ENCODE peak calls at places on chromosome 2, in eight cellular contexts. U, V, P, W, K, L, M and C are unnamed samples.

GRCh38 chr2:26001743-26002341 is 19.5 kb upstream of the KIF3C start:
- DNase-seq in P (peak), L (no peak), V (peak), K (peak), U (no peak), W (no peak), M (peak), C (no peak)

GRCh38 chr2:165794520-165794882 is 454 bp upstream of the GALNT3 start:
- DNase-seq in L (no peak), V (no peak), M (peak), K (peak), P (no peak), W (no peak), U (peak), C (no peak)

GRCh38 chr2:28360066-28360741 is 32.5 kb upstream of the FOSL2 start:
- DNase-seq in P (no peak), M (no peak), V (no peak), W (no peak), U (no peak), L (no peak), K (no peak), C (no peak)

GRCh38 chr2:239444626-239445625 is 44.1 kb upstream of the HDAC4 start:
- DNase-seq in K (peak), W (no peak), P (peak), L (no peak), M (no peak), U (no peak), V (peak), C (no peak)

GRCh38 chr2:120624056-120624737 is 111.5 kb upstream of the GLI2 start:
- DNase-seq in U (no peak), P (no peak), V (no peak), L (no peak), M (no peak), W (no peak), K (no peak), C (no peak)

GRCh38 chr2:162091325-162092007 is 17.5 kb upstream of the DPP4 start:
- DNase-seq in M (no peak), L (no peak), K (no peak), U (no peak), P (no peak), W (no peak), V (peak), C (peak)

GRCh38 chr2:44268259-44268649 is 7.0 kb upstream of the SLC3A1 start:
- DNase-seq in U (no peak), P (no peak), W (no peak), K (no peak), M (no peak), V (peak), L (no peak), C (no peak)

GRCh38 chr2:164785447-164785846 is 56.2 kb downstream of the COBLL1 start:
- DNase-seq in W (no peak), U (no peak), V (no peak), P (no peak), L (no peak), M (no peak), K (no peak), C (no peak)

GRCh38 chr2:177525351-177525750 is 132.8 kb downstream of the AGPS start:
- DNase-seq in M (no peak), V (no peak), K (no peak), P (no peak), U (no peak), W (no peak), L (no peak), C (no peak)

GRCh38 chr2:11343626-11344341 is 652 bp downstream of the ROCK2 start:
- DNase-seq in M (peak), L (no peak), K (peak), U (peak), V (peak), W (no peak), P (peak), C (peak)

GRCh38 chr2:160893581-160893980 is 266.6 kb upstream of the TANK start:
- DNase-seq in V (no peak), P (no peak), L (no peak), W (no peak), U (no peak), K (peak), M (peak), C (no peak)

GRCh38 chr2:187093771-187094412 is 244.9 kb upstream of the ZSWIM2 start:
- DNase-seq in L (no peak), U (no peak), K (no peak), V (no peak), W (no peak), P (no peak), M (no peak), C (no peak)

GRCh38 chr2:27723372-27724144 is 48.0 kb upstream of the MRPL33 start:
- DNase-seq in W (peak), K (no peak), L (no peak), P (no peak), M (peak), U (peak), V (peak), C (peak)

GRCh38 chr2:178208336-178208735 is 14.0 kb downstream of the OSBPL6 start:
- DNase-seq in M (no peak), K (no peak), U (no peak), V (no peak), W (no peak), P (no peak), L (no peak), C (no peak)

GRCh38 chr2:108305901-108306300 is 17.2 kb downstream of the SULT1C2 start:
- DNase-seq in W (no peak), M (no peak), L (no peak), P (no peak), V (no peak), U (no peak), K (no peak), C (no peak)

GRCh38 chr2:109630441-109631425 is 16.6 kb downstream of the SOWAHC start:
- DNase-seq in L (no peak), P (no peak), V (no peak), U (no peak), W (no peak), M (no peak), K (no peak), C (no peak)

GRCh38 chr2:25936889-25937545 is 45.3 kb downstream of the KIF3C start:
- DNase-seq in V (no peak), K (no peak), M (no peak), U (no peak), L (no peak), P (no peak), W (no peak), C (no peak)

GRCh38 chr2:189601043-189601442 is 20.5 kb upstream of the SLC40A1 start:
- DNase-seq in M (no peak), V (peak), P (no peak), W (no peak), U (no peak), L (no peak), K (no peak), C (no peak)

GRCh38 chr2:72993147-72993546 is 75.8 kb downstream of the EMX1 start:
- DNase-seq in M (no peak), P (peak), U (peak), K (no peak), V (peak), L (no peak), W (no peak), C (peak)

GRCh38 chr2:29024882-29025430 is 43.9 kb downstream of the TOGARAM2 start:
- DNase-seq in P (no peak), K (no peak), L (no peak), U (no peak), M (no peak), W (no peak), V (no peak), C (no peak)

GRCh38 chr2:8786463-8786862 is 51.0 kb downstream of the KIDINS220 start:
- DNase-seq in V (no peak), W (no peak), P (no peak), K (no peak), U (no peak), M (no peak), L (no peak), C (no peak)

GRCh38 chr2:179613701-179614100 is 247.7 kb downstream of the ZNF385B start:
- DNase-seq in K (no peak), U (no peak), V (no peak), L (no peak), P (no peak), M (no peak), W (no peak), C (no peak)

GRCh38 chr2:190477563-190478454 is 56.7 kb downstream of the NEMP2 start:
- DNase-seq in K (no peak), W (no peak), U (no peak), L (no peak), M (no peak), V (no peak), P (no peak), C (no peak)

GRCh38 chr2:128661289-128661688 is 342.6 kb upstream of the HS6ST1 start:
- DNase-seq in P (no peak), K (no peak), U (no peak), V (no peak), L (no peak), M (no peak), W (no peak), C (no peak)

GRCh38 chr2:83696838-83697237 is 762.2 kb downstream of the SUCLG1 start:
- DNase-seq in P (no peak), V (no peak), K (no peak), M (no peak), L (no peak), W (no peak), U (no peak), C (no peak)

GRCh38 chr2:161208527-161209139 is 48.4 kb downstream of the TANK start:
- DNase-seq in K (no peak), P (no peak), U (no peak), W (peak), V (peak), L (no peak), M (no peak), C (no peak)

GRCh38 chr2:212595036-212595654 is 56.5 kb upstream of the ERBB4 start:
- DNase-seq in U (no peak), M (no peak), K (no peak), P (no peak), V (peak), L (no peak), W (no peak), C (no peak)

GRCh38 chr2:75464348-75464946 is 96.3 kb downstream of the EVA1A start:
- DNase-seq in P (no peak), W (no peak), V (peak), K (no peak), U (peak), L (no peak), M (no peak), C (no peak)

GRCh38 chr2:102606353-102606752 is 13.0 kb upstream of the SLC9A2 start:
- DNase-seq in P (no peak), M (no peak), U (no peak), W (no peak), V (peak), K (no peak), L (no peak), C (no peak)

GRCh38 chr2:214808481-214808931 is 977 bp downstream of the BARD1 start:
- DNase-seq in P (no peak), L (no peak), V (no peak), K (no peak), M (no peak), U (no peak), W (no peak), C (no peak)

GRCh38 chr2:210899131-210899530 is 342.7 kb downstream of the CPS1 start:
- DNase-seq in W (no peak), K (no peak), V (peak), M (no peak), U (no peak), L (no peak), P (no peak), C (no peak)

DNA sequence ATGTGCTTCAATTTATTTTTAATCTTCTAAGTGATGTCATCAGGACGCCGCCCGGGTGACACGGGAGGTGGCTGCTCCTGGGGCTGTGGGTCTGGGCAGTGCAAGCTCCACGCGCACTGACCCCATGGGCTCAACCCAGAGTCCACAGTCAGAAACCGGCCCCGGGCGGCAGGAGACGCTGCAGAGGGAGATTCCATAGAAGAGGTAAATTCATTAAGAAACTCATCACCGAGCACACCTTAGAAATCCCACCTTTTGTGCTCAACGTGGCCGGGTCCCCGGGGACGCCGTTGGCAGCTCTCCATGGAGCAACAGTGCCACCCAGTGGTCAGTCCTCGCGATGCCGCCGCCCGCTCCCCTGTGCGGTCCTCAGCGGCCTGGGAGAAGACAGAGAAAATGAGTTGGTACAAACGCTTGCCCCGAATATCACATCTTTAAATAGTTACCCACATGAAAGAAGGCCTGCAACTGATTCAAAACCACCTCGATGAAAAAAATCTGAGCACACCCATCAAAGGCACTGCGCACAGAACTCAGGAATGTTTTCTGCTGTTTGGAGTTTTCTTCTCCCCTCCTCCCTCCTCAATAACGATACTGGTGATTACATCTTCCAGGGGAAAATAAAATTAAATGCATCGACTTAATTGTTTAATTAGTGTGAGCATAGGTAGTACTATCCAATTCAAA is 92.6 kb downstream of the CMPK2 start:
- DNase-seq in W (no peak), L (no peak), K (peak), M (peak), V (peak), P (no peak), U (peak), C (peak)
- H3K4me3 ChIP-seq in W (peak), L (peak), K (no peak), M (no peak), V (no peak), P (peak), U (no peak), C (peak)

DNA sequence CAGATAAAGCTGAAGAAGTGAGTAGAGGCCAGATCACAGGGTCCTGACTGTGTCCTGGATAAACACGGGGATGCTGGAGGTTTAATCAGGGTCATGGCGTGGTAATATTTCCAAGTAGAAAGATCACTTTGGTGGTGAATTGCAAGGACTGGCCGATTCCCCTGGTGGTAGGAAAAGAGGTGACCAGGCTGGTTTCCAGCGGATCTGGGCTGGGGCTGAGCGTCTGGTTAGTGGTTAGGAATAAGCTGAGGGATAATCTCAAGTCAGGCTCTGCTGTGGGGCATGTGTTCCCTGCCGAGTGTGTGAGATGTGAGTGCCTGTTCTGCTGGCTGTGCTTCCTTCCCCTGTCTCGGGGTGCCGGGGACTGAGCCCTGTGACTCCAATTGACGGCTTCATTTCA is 484.0 kb downstream of the TSN start:
- DNase-seq in U (no peak), W (no peak), K (peak), V (no peak), P (no peak), M (no peak), L (no peak), C (peak)
- H3K27ac ChIP-seq in U (no peak), W (no peak), K (no peak), V (no peak), P (no peak), M (no peak), L (no peak), C (peak)

GRCh38 chr2:53513167-53513666 is 254.4 kb upstream of the CHAC2 start:
- DNase-seq in L (no peak), W (no peak), M (no peak), K (no peak), P (no peak), U (no peak), V (no peak), C (no peak)

GRCh38 chr2:53512071-53512841 is 255.3 kb upstream of the CHAC2 start:
- DNase-seq in V (no peak), U (no peak), P (no peak), M (no peak), K (no peak), W (peak), L (no peak), C (no peak)

GRCh38 chr2:53511549-53511948 is 256.1 kb upstream of the CHAC2 start:
- DNase-seq in L (no peak), V (no peak), P (no peak), W (no peak), U (no peak), M (no peak), K (no peak), C (no peak)

GRCh38 chr2:53516650-53517049 is 251.0 kb upstream of the CHAC2 start:
- DNase-seq in P (no peak), L (no peak), M (no peak), W (no peak), V (no peak), K (no peak), U (no peak), C (no peak)

DNA sequence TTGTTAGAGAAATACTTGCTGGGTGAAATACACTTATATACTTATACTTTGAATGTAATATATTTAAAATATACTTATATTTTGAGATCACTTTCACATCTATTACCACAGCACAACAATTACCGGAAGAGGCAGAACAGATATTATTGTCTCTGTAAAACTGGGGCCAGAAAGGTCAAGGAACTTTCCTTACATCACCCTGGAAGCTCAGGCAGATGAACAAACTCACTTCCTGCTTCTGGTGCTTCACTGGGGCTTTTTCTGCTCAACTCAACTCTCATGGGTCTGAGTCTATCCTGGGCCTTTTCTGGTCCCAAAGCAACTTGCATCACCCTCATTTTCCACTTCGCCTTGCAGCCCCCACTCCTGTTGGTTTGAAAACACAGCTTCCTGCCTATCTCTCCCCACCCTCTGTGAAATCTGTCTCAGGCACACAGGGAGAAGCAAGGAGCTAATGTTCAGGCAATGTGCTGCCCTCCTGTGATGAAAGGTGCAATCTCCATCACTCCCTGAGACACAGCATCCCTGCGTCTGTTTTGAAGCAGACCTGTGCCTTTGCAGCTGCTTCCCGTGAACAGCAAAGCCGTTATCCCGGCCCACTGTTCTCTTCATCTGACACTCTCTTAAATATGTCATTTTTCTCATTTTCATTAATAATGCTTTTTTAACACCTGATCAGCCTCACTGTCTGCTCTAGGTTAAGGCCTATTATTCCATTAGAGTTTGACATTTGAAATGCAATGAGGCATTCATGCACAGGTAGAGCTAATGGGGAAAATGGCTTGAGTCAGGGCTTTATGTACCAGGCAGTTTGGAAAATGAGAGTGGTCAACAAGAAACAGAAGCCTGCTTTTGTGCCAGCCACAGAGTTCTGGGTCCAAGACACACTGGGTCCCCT is 251.9 kb upstream of the CHAC2 start:
- DNase-seq in K (no peak), M (no peak), V (peak), U (no peak), P (no peak), L (no peak), W (no peak), C (peak)
- TF ChIP-seq CTCF in K (no peak), M (peak), V (no peak), U (peak), P (no peak), L (no peak), W (peak), C (peak)

DNA sequence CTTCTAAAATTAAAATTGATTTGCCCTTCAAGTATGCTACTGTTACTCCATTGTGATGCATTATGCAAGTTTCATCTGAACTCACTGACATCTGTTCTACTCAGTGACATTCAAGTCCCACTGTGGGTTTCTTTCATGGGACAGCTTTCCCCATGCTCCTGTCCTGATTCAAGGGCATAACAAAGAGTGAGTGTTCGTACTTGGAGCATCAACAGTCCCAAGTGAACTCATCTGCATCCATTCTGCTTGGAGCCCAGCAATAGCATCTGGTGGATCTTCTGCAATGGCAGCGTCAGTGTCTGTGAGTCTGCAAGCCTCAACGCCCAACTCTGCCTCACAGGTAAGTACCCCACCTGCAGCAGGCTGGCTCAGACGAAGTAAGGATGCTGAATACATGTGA is 27.5 kb downstream of the BUB1 start:
- DNase-seq in K (no peak), L (no peak), U (no peak), W (no peak), V (no peak), M (no peak), P (no peak), C (no peak)
- H3K4me3 ChIP-seq in K (no peak), L (no peak), U (no peak), W (no peak), V (no peak), M (no peak), P (no peak), C (no peak)

DNA sequence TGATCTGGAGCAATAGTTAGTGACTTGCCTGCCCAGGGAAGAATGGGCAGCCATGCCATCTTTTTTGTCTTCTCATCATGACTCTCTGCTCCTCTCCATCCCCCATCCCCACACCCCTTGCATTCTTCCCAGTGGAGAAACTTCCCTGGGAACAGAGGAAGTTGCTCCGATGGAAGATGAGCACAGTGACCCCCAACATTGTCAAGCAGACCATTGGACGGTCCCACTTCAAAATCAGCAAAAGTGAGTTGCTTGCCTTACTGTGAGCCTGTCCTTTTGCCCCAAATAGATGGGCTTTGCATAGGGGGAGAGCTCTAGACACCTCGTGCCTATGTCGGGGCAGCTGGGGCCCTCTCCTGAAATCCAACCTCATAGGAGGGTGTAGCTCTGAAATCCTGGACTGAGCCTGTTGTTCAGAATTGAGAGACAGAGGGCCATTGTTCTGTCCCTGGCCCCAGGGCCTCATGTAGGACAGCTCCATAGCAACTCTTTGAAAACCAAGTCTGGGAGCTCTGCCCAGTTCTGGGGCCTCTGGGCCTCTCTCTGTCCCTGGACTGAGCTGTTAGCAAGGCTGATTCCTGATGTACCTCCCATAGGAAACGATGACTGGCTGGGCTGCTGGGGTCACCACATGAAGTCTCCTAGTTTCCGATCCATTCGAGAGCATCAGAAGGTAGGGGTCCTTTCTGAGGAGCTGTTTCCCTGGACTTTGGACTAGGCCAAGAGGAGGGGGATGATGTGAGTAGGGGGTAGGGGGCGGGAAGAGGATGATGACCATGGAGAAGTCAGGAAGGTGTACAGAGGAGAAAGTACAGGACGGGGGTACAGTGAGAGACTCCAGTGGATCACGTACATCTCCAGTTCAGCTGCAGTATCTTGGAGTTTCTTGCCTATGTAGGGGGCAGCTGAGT is 35.2 kb downstream of the TTLL4 start:
- DNase-seq in K (no peak), V (no peak), P (no peak), U (no peak), M (peak), W (no peak), L (no peak), C (no peak)
- H3K27ac ChIP-seq in K (peak), V (no peak), P (peak), U (no peak), M (peak), W (no peak), L (no peak), C (no peak)

GRCh38 chr2:142445542-142445941 is 314.7 kb upstream of the LRP1B start:
- DNase-seq in W (no peak), L (no peak), V (no peak), M (no peak), K (no peak), U (no peak), P (no peak), C (no peak)
- TF ChIP-seq CTCF in W (no peak), L (no peak), V (no peak), M (no peak), K (no peak), U (no peak), P (no peak), C (no peak)